ENCODE peak calls at places on chromosomes 1 and 21, in four cellular contexts. W, Y, H and A are unnamed samples.

GRCh38 chr1:151593651-151594625 is 17.9 kb upstream of the SNX27 start:
- DNase-seq in W (peak), H (peak), Y (peak), A (no peak)

GRCh38 chr1:4711944-4712343 is 57.5 kb downstream of the AJAP1 start:
- DNase-seq in Y (no peak), W (no peak), H (no peak), A (no peak)

GRCh38 chr1:162605225-162605927 is 26.9 kb upstream of the DDR2 start:
- DNase-seq in W (no peak), Y (peak), H (peak), A (peak)

GRCh38 chr1:156009404-156009803 is 11.3 kb downstream of the SSR2 start:
- DNase-seq in W (no peak), Y (no peak), H (no peak), A (no peak)

GRCh38 chr1:205111354-205111753 is 10.4 kb downstream of the RBBP5 start:
- DNase-seq in W (no peak), H (no peak), Y (no peak), A (no peak)

GRCh38 chr1:178702141-178702540 is 22.9 kb upstream of the RALGPS2 start:
- DNase-seq in H (peak), Y (peak), W (no peak), A (peak)

GRCh38 chr1:147781056-147781471 is 20.7 kb upstream of the GJA5 start:
- DNase-seq in H (peak), Y (no peak), W (no peak), A (peak)

GRCh38 chr1:82795503-82796149 is 994.9 kb downstream of the ADGRL2 start:
- DNase-seq in W (no peak), Y (no peak), H (no peak), A (no peak)

GRCh38 chr21:44443891-44444285 is 11.4 kb upstream of the LRRC3 start:
- DNase-seq in W (no peak), H (no peak), Y (no peak), A (no peak)

GRCh38 chr1:154626456-154627246 is 18.7 kb upstream of the ADAR start:
- DNase-seq in W (no peak), H (no peak), Y (no peak), A (no peak)

GRCh38 chr1:200899451-200899915 is 4.8 kb downstream of the INAVA start:
- DNase-seq in Y (no peak), H (no peak), W (no peak), A (no peak)

GRCh38 chr21:33801424-33802405 is 113.9 kb downstream of the ATP5PO start:
- DNase-seq in H (peak), W (no peak), Y (peak), A (peak)

GRCh38 chr1:55337801-55338447 is 122.8 kb upstream of the USP24 start:
- DNase-seq in W (no peak), H (peak), Y (peak), A (peak)

GRCh38 chr21:35024475-35024874 is 24.6 kb downstream of the RUNX1 start:
- DNase-seq in Y (no peak), W (no peak), H (no peak), A (no peak)

GRCh38 chr1:19343617-19344350 is 31.7 kb downstream of the SLC66A1 start:
- DNase-seq in H (no peak), W (no peak), Y (no peak), A (no peak)

GRCh38 chr1:161037661-161038522 is 872 bp downstream of the TSTD1 start:
- DNase-seq in W (no peak), Y (no peak), H (no peak), A (no peak)

GRCh38 chr1:9201421-9202239 is 32.9 kb upstream of the H6PD start:
- DNase-seq in H (peak), Y (peak), W (peak), A (peak)

GRCh38 chr1:179043266-179043665 is 17.6 kb downstream of the FAM20B start:
- DNase-seq in Y (no peak), H (no peak), W (no peak), A (no peak)

GRCh38 chr1:156804572-156805243 is 11.9 kb downstream of the SH2D2A start:
- DNase-seq in H (no peak), Y (no peak), W (no peak), A (no peak)

GRCh38 chr1:21670059-21670881 is 1.1 kb upstream of the RAP1GAP start:
- DNase-seq in W (no peak), H (no peak), Y (no peak), A (peak)
- H3K4me3 ChIP-seq in W (no peak), H (no peak), Y (no peak), A (no peak)

GRCh38 chr21:42377951-42378340 is 11.6 kb upstream of the TFF1 start:
- DNase-seq in Y (no peak), H (no peak), W (no peak), A (no peak)
- TF ChIP-seq CTCF in Y (no peak), H (no peak), W (no peak), A (no peak)

GRCh38 chr1:45111239-45111638 is 95.2 kb downstream of the ZSWIM5 start:
- DNase-seq in W (no peak), Y (no peak), H (no peak), A (no peak)

GRCh38 chr1:45117766-45118165 is 88.6 kb downstream of the ZSWIM5 start:
- DNase-seq in W (no peak), Y (no peak), H (no peak), A (no peak)

GRCh38 chr1:45116820-45117219 is 89.6 kb downstream of the ZSWIM5 start:
- DNase-seq in H (no peak), Y (no peak), W (no peak), A (no peak)

DNA sequence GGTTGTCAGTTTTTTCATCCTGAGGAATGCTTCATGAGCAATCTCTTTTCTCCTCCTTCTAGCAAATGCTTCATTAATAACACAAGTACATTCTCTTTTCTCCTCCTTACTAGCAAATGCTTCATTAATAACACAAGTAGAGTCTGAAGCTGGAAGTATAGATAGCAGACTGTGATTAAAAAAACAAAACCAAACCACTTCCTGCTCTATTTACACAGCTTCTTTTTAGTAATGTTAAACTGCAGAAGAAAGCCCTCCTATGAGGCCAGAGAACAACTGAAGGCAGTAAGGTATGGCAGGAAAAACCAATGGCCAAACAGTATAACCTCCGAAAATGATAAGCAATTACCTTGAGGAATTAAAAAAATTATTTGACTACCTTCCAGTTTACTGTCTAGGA is 90.1 kb downstream of the ZSWIM5 start:
- DNase-seq in W (no peak), H (no peak), Y (no peak), A (no peak)
- H3K4me3 ChIP-seq in W (no peak), H (no peak), Y (no peak), A (no peak)

GRCh38 chr21:31604591-31605190 is 54.8 kb upstream of the SOD1 start:
- DNase-seq in W (peak), H (peak), Y (peak), A (peak)
- TF ChIP-seq CTCF in W (peak), H (peak), Y (peak), A (peak)

GRCh38 chr1:116377564-116378529 is 4.8 kb downstream of the ATP1A1 start:
- DNase-seq in W (peak), H (peak), Y (peak), A (peak)
- H3K4me3 ChIP-seq in W (peak), H (peak), Y (peak), A (peak)